ENCODE peak calls at places on chromosomes 2 and 18, in five cellular contexts. G is right cardiac atrium; M is CD4-positive, alpha-beta T cell; C is lung; O is CD8-positive, alpha-beta memory T cell. A is an unnamed sample.

GRCh38 chr2:109475531-109476210 is 138.1 kb downstream of the SEPTIN10 start:
- DNase-seq in C (no peak), G (no peak), O (no peak), M (no peak), A (no peak)

GRCh38 chr2:70525032-70525431 is 28.6 kb downstream of the TGFA start:
- DNase-seq in O (no peak), M (no peak), C (no peak), G (no peak), A (no peak)

GRCh38 chr2:121534007-121534406 is 3.3 kb downstream of the RNU4ATAC start:
- DNase-seq in M (no peak), O (no peak), G (no peak), C (no peak), A (no peak)

GRCh38 chr2:231604101-231604684 is 11.5 kb downstream of the TEX44 start:
- DNase-seq in M (no peak), G (peak), C (peak), O (no peak), A (no peak)

GRCh38 chr18:77170850-77171410 is 38.3 kb upstream of the MBP start:
- DNase-seq in O (no peak), G (no peak), C (no peak), M (no peak), A (no peak)

GRCh38 chr2:227472265-227473018 is 486 bp downstream of the AGFG1 start:
- DNase-seq in G (peak), C (peak), M (peak), O (peak), A (no peak)

GRCh38 chr2:36366491-36367120 is 11.0 kb downstream of the CRIM1 start:
- DNase-seq in M (no peak), O (no peak), G (no peak), C (no peak), A (no peak)

GRCh38 chr18:11500153-11501122 is 109.0 kb upstream of the SLC35G4 start:
- DNase-seq in G (no peak), O (no peak), M (no peak), C (no peak), A (peak)

GRCh38 chr18:67145586-67146292 is 370.8 kb downstream of the DSEL start:
- DNase-seq in O (no peak), M (no peak), G (no peak), C (no peak), A (no peak)

GRCh38 chr18:44869533-44869932 is 188.8 kb downstream of the SETBP1 start:
- DNase-seq in G (no peak), M (no peak), O (no peak), C (no peak), A (no peak)

GRCh38 chr2:241496904-241497877 is 11.2 kb downstream of the STK25 start:
- DNase-seq in O (no peak), C (no peak), G (no peak), M (no peak), A (no peak)

GRCh38 chr2:67927489-67927888 is 135.3 kb downstream of the C1D start:
- DNase-seq in O (no peak), G (no peak), C (no peak), M (no peak), A (no peak)

GRCh38 chr2:144015655-144016245 is 504.2 kb downstream of the ZEB2 start:
- DNase-seq in O (no peak), G (no peak), C (no peak), M (no peak), A (peak)

GRCh38 chr2:127700527-127701192 is 637 bp upstream of the SFT2D3 start:
- DNase-seq in M (no peak), O (no peak), G (peak), C (peak), A (no peak)

GRCh38 chr2:127701193-127701650 is at the start of gene SFT2D3:
- DNase-seq in M (peak), C (peak), O (peak), G (peak), A (peak)

GRCh38 chr2:127701651-127702394 is 526 bp downstream of the SFT2D3 start:
- DNase-seq in O (peak), M (peak), G (peak), C (peak), A (no peak)

GRCh38 chr2:127703282-127703681 is 2.0 kb downstream of the SFT2D3 start:
- DNase-seq in C (no peak), O (no peak), M (no peak), G (no peak), A (no peak)

GRCh38 chr2:127702395-127703009 is 1.2 kb downstream of the SFT2D3 start:
- DNase-seq in O (no peak), M (no peak), C (no peak), G (no peak), A (no peak)
- H3K27ac ChIP-seq in O (peak), M (peak), C (peak), G (peak), A (peak)

GRCh38 chr2:219733106-219733505 is 105.7 kb downstream of the SLC4A3 start:
- DNase-seq in O (no peak), C (no peak), M (no peak), G (no peak), A (no peak)
- H3K27ac ChIP-seq in O (no peak), C (no peak), M (no peak), G (no peak), A (no peak)

GRCh38 chr2:217220228-217221013 is 360.6 kb upstream of the TNP1 start:
- DNase-seq in M (no peak), C (no peak), O (no peak), G (no peak), A (no peak)

GRCh38 chr2:217222511-217222910 is 362.6 kb upstream of the TNP1 start:
- DNase-seq in C (no peak), G (no peak), M (no peak), O (no peak), A (no peak)

GRCh38 chr2:217225596-217225995 is 365.7 kb upstream of the TNP1 start:
- DNase-seq in C (no peak), O (no peak), M (no peak), G (no peak), A (no peak)

GRCh38 chr2:217219141-217219505 is 359.3 kb upstream of the TNP1 start:
- DNase-seq in M (no peak), C (no peak), O (no peak), G (no peak), A (no peak)

DNA sequence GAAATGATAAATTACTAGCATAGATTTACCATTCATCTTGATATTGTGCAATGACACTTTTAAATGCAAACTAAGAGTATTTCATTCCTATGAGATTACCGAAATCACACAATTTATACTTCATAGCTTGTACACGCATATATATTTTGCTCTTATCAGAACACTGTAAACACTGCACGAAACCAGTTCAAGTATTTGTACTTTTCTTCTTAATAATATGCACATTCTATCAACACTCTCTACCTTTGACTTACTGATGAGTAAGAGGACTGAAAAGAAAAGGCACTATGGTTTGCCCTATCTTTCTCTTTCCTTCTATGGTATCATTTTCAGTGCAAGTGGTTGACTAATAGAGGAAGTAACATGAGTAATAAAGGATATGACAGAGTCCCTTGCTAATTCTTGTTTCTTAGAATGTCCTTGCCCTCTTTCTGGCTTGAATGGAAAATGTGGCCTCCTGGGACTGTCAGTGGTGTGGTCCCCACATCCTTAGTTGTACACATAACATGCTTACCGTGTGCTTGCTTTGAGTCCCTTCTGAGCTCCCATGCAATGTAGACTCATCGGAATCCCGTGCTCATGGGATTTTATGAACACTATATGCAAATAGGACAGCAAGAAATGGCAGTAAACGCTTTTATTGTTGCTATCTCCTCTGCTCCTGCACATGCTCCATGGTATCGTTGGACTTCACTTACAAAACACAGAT is 363.5 kb upstream of the TNP1 start:
- DNase-seq in C (no peak), O (no peak), M (no peak), G (peak), A (peak)
- H3K27ac ChIP-seq in C (no peak), O (no peak), M (no peak), G (no peak), A (peak)

GRCh38 chr2:43397411-43397810 is 171.0 kb upstream of the ZFP36L2 start:
- DNase-seq in O (no peak), G (no peak), C (no peak), M (no peak), A (no peak)

GRCh38 chr2:43399098-43399497 is 172.7 kb upstream of the ZFP36L2 start:
- DNase-seq in C (no peak), M (no peak), O (no peak), G (no peak), A (no peak)

GRCh38 chr2:43397821-43398220 is 171.4 kb upstream of the ZFP36L2 start:
- DNase-seq in O (no peak), G (no peak), M (no peak), C (no peak), A (no peak)

GRCh38 chr2:43400508-43400907 is 174.1 kb upstream of the ZFP36L2 start:
- DNase-seq in C (no peak), O (no peak), M (no peak), G (no peak), A (no peak)

GRCh38 chr2:43399515-43400245 is 173.3 kb upstream of the ZFP36L2 start:
- DNase-seq in M (no peak), O (no peak), G (no peak), C (no peak), A (peak)
- H3K27ac ChIP-seq in M (no peak), O (no peak), G (no peak), C (peak), A (peak)

GRCh38 chr2:46196871-46197462 is 100.2 kb upstream of the EPAS1 start:
- DNase-seq in O (no peak), G (no peak), M (no peak), C (no peak), A (no peak)
- H3K27ac ChIP-seq in O (no peak), G (no peak), M (no peak), C (peak), A (no peak)